ENCODE peak calls at places on chromosomes 12 and 14, in five cellular contexts. C is H1, H is tibial artery, Z is SK-N-SH, K is heart left ventricle. O is an unnamed sample.

GRCh38 chr14:50846171-50846880 is 15.4 kb upstream of the NIN start:
- DNase-seq in C (no peak), H (no peak), Z (no peak), K (no peak), O (peak)

GRCh38 chr12:131808744-131809371 is 19.3 kb upstream of the MMP17 start:
- DNase-seq in C (no peak), H (no peak), Z (no peak), K (peak), O (no peak)

GRCh38 chr14:54652890-54653201 is 85.9 kb downstream of the SAMD4A start:
- DNase-seq in C (no peak), H (no peak), Z (no peak), K (no peak), O (no peak)

GRCh38 chr12:46267618-46268348 is 1.1 kb downstream of the SLC38A1 start:
- DNase-seq in C (peak), H (no peak), Z (peak), K (peak), O (peak)

GRCh38 chr12:83954939-83955601 is 957.5 kb downstream of the SLC6A15 start:
- DNase-seq in C (no peak), H (no peak), Z (no peak), K (no peak), O (no peak)

GRCh38 chr14:22084393-22085281 is 411.0 kb upstream of the OR4E1 start:
- DNase-seq in C (no peak), H (no peak), Z (peak), K (no peak), O (peak)

GRCh38 chr14:75060420-75060819 is 3.4 kb downstream of the ACYP1 start:
- DNase-seq in C (no peak), H (no peak), Z (no peak), K (no peak), O (no peak)

GRCh38 chr14:96177766-96178377 is 26.8 kb upstream of the BDKRB2 start:
- DNase-seq in C (no peak), H (no peak), Z (no peak), K (no peak), O (no peak)

GRCh38 chr12:104480826-104481457 is 24.2 kb downstream of the CHST11 start:
- DNase-seq in C (no peak), H (peak), Z (no peak), K (peak), O (peak)

GRCh38 chr14:83255727-83256090 is 1722.1 kb upstream of the SEL1L start:
- DNase-seq in C (no peak), H (no peak), Z (no peak), K (no peak), O (no peak)

GRCh38 chr14:92465353-92466067 is 48.1 kb upstream of the RIN3 start:
- DNase-seq in C (no peak), H (no peak), Z (no peak), K (no peak), O (no peak)

GRCh38 chr12:32431025-32431424 is 31.7 kb downstream of the FGD4 start:
- DNase-seq in C (no peak), H (no peak), Z (no peak), K (no peak), O (no peak)

GRCh38 chr14:63275611-63276010 is 43.1 kb downstream of the GPHB5 start:
- DNase-seq in C (no peak), H (no peak), Z (no peak), K (no peak), O (no peak)

GRCh38 chr14:69312608-69313007 is 52.6 kb downstream of the GALNT16 start:
- DNase-seq in C (no peak), H (peak), Z (no peak), K (no peak), O (no peak)

GRCh38 chr12:21502164-21502496 is 541 bp downstream of the GOLT1B start:
- DNase-seq in C (no peak), H (no peak), Z (no peak), K (no peak), O (peak)

GRCh38 chr12:89707623-89707991 is 1.0 kb downstream of the ATP2B1 start:
- DNase-seq in C (peak), H (peak), Z (peak), K (no peak), O (no peak)

GRCh38 chr12:116559330-116560080 is at the start of gene MAP1LC3B2:
- DNase-seq in C (peak), H (no peak), Z (no peak), K (peak), O (peak)

GRCh38 chr12:111597731-111598636 is 1.1 kb downstream of the ATXN2 start:
- DNase-seq in C (peak), H (peak), Z (peak), K (peak), O (peak)

GRCh38 chr12:48927261-48927660 is 2.0 kb upstream of the FKBP11 start:
- DNase-seq in C (no peak), H (no peak), Z (no peak), K (no peak), O (peak)

GRCh38 chr12:110563702-110564470 is 19.2 kb downstream of the PPTC7 start:
- DNase-seq in C (no peak), H (no peak), Z (no peak), K (no peak), O (peak)

GRCh38 chr12:92784795-92785562 is 82.2 kb downstream of the PLEKHG7 start:
- DNase-seq in C (no peak), H (no peak), Z (peak), K (no peak), O (peak)

GRCh38 chr12:10901427-10901826 is 7.9 kb downstream of the TAS2R13 start:
- DNase-seq in C (no peak), H (no peak), Z (no peak), K (no peak), O (no peak)

GRCh38 chr12:124705545-124706138 is 138.2 kb upstream of the NCOR2 start:
- DNase-seq in C (no peak), H (no peak), Z (no peak), K (no peak), O (no peak)

GRCh38 chr12:123614531-123614930 is 12.6 kb downstream of the DDX55 start:
- DNase-seq in C (no peak), H (no peak), Z (no peak), K (no peak), O (no peak)

GRCh38 chr14:65565948-65566347 is 153.4 kb downstream of the FUT8 start:
- DNase-seq in C (no peak), H (no peak), Z (no peak), K (no peak), O (no peak)

GRCh38 chr14:102603293-102603907 is 11.0 kb downstream of the RCOR1 start:
- DNase-seq in C (no peak), H (no peak), Z (no peak), K (no peak), O (no peak)

GRCh38 chr12:104571328-104571727 is 114.6 kb downstream of the CHST11 start:
- DNase-seq in C (no peak), H (no peak), Z (no peak), K (no peak), O (no peak)

GRCh38 chr14:50647282-50647681 is 20.8 kb downstream of the SAV1 start:
- DNase-seq in C (no peak), H (no peak), Z (no peak), K (no peak), O (no peak)

GRCh38 chr12:45290218-45290609 is 74.3 kb downstream of the ANO6 start:
- DNase-seq in C (no peak), H (no peak), Z (no peak), K (no peak), O (peak)

GRCh38 chr14:89352976-89353817 is 63.8 kb downstream of the FOXN3 start:
- DNase-seq in C (no peak), H (no peak), Z (peak), K (no peak), O (no peak)

GRCh38 chr14:29798078-29798477 is 129.6 kb downstream of the PRKD1 start:
- DNase-seq in C (no peak), H (no peak), Z (no peak), K (no peak), O (no peak)
- TF ChIP-seq CTCF in C (no peak), H (no peak), Z (no peak), K (no peak), O (no peak)

GRCh38 chr14:52948836-52949235 is 2.0 kb downstream of the FERMT2 start:
- DNase-seq in C (no peak), H (no peak), Z (no peak), K (no peak), O (no peak)
- H3K4me3 ChIP-seq in C (peak), H (peak), Z (peak), K (peak), O (peak)

GRCh38 chr12:113757223-113758002 is 208.7 kb downstream of the RBM19 start:
- DNase-seq in C (no peak), H (no peak), Z (no peak), K (no peak), O (no peak)
- TF ChIP-seq CTCF in C (no peak), H (no peak), Z (no peak), K (no peak), O (no peak)

GRCh38 chr12:6120796-6121473 is 3.5 kb downstream of the VWF start:
- DNase-seq in C (no peak), H (no peak), Z (no peak), K (no peak), O (no peak)

GRCh38 chr12:6115389-6115788 is 9.1 kb downstream of the VWF start:
- DNase-seq in C (no peak), H (peak), Z (no peak), K (no peak), O (peak)

GRCh38 chr12:6122211-6122610 is 2.3 kb downstream of the VWF start:
- DNase-seq in C (no peak), H (peak), Z (no peak), K (no peak), O (no peak)

GRCh38 chr12:6116481-6117021 is 7.9 kb downstream of the VWF start:
- DNase-seq in C (no peak), H (peak), Z (no peak), K (no peak), O (peak)

GRCh38 chr12:6118891-6119568 is 5.4 kb downstream of the VWF start:
- DNase-seq in C (no peak), H (peak), Z (no peak), K (no peak), O (no peak)
- H3K4me3 ChIP-seq in C (no peak), H (no peak), Z (no peak), K (peak), O (no peak)

GRCh38 chr12:2212971-2213869 is 160.4 kb downstream of the CACNA1C start:
- DNase-seq in C (no peak), H (no peak), Z (peak), K (no peak), O (peak)

GRCh38 chr12:2212537-2212936 is 159.8 kb downstream of the CACNA1C start:
- DNase-seq in C (no peak), H (no peak), Z (no peak), K (no peak), O (no peak)

GRCh38 chr12:2214411-2214810 is 161.6 kb downstream of the CACNA1C start:
- DNase-seq in C (no peak), H (no peak), Z (no peak), K (no peak), O (no peak)

GRCh38 chr12:2211119-2211518 is 158.3 kb downstream of the CACNA1C start:
- DNase-seq in C (no peak), H (no peak), Z (no peak), K (no peak), O (no peak)

GRCh38 chr12:2215709-2216560 is 163.1 kb downstream of the CACNA1C start:
- DNase-seq in C (no peak), H (no peak), Z (no peak), K (no peak), O (peak)
- TF ChIP-seq CTCF in C (no peak), H (no peak), Z (no peak), K (no peak), O (no peak)

GRCh38 chr12:52909796-52910195 is 4.9 kb upstream of the KRT8 start:
- DNase-seq in C (no peak), H (no peak), Z (no peak), K (no peak), O (no peak)

GRCh38 chr12:52906049-52906645 is 1.3 kb upstream of the KRT8 start:
- DNase-seq in C (no peak), H (no peak), Z (no peak), K (no peak), O (no peak)

GRCh38 chr12:52910248-52910883 is 5.5 kb upstream of the KRT8 start:
- DNase-seq in C (no peak), H (no peak), Z (no peak), K (no peak), O (no peak)

GRCh38 chr12:52909256-52909655 is 4.4 kb upstream of the KRT8 start:
- DNase-seq in C (no peak), H (no peak), Z (no peak), K (no peak), O (no peak)

DNA sequence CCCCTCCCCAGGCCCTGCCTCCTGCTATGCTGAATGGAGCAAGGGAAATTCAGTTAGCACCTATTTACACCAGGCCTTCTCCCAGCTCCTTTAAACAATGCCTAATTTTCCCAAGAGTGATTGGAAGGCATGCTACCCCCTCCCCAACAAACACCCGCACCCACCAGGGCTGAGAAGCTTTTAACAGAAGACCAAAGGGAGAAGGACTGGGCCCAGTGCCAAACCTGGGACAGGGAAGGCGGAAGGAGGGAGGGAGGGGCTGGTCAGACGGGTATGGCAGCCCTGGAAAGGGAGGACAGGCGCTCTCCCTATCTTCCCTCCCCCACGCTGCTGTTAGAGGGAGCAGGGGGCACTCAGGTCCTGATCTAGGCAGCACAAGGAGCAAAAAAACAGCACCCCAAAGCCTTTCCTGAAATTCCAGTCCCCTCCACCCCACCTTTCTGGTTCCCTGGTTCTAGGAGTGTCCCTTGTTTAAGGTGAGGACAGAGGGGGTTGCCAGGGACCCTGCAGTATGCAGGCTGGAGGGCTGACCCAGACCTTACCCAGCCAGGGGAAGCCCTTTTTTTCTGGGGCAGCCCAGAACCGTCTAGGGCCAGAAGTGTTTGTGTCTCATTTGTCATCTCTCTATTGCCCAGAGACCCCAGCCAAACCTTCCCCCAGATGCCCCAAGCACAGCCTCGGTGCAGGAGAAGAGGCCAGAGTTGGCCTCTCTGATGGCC is 2.4 kb upstream of the KRT8 start:
- DNase-seq in C (no peak), H (no peak), Z (peak), K (no peak), O (peak)
- H3K4me3 ChIP-seq in C (no peak), H (no peak), Z (no peak), K (no peak), O (no peak)

GRCh38 chr12:100422646-100423045 is 51.0 kb upstream of the NR1H4 start:
- DNase-seq in C (no peak), H (no peak), Z (no peak), K (no peak), O (no peak)

GRCh38 chr12:100427078-100427477 is 46.6 kb upstream of the NR1H4 start:
- DNase-seq in C (no peak), H (no peak), Z (no peak), K (no peak), O (peak)
- TF ChIP-seq CTCF in C (no peak), H (no peak), Z (no peak), K (no peak), O (no peak)

GRCh38 chr12:5971194-5971850 is 26.3 kb upstream of the ANO2 start:
- DNase-seq in C (no peak), H (no peak), Z (no peak), K (no peak), O (no peak)

GRCh38 chr12:5967645-5968415 is 22.8 kb upstream of the ANO2 start:
- DNase-seq in C (no peak), H (no peak), Z (no peak), K (no peak), O (no peak)

GRCh38 chr12:5969974-5970690 is 25.1 kb upstream of the ANO2 start:
- DNase-seq in C (no peak), H (no peak), Z (no peak), K (no peak), O (no peak)

GRCh38 chr12:5966486-5967095 is 21.5 kb upstream of the ANO2 start:
- DNase-seq in C (no peak), H (no peak), Z (no peak), K (no peak), O (no peak)

DNA sequence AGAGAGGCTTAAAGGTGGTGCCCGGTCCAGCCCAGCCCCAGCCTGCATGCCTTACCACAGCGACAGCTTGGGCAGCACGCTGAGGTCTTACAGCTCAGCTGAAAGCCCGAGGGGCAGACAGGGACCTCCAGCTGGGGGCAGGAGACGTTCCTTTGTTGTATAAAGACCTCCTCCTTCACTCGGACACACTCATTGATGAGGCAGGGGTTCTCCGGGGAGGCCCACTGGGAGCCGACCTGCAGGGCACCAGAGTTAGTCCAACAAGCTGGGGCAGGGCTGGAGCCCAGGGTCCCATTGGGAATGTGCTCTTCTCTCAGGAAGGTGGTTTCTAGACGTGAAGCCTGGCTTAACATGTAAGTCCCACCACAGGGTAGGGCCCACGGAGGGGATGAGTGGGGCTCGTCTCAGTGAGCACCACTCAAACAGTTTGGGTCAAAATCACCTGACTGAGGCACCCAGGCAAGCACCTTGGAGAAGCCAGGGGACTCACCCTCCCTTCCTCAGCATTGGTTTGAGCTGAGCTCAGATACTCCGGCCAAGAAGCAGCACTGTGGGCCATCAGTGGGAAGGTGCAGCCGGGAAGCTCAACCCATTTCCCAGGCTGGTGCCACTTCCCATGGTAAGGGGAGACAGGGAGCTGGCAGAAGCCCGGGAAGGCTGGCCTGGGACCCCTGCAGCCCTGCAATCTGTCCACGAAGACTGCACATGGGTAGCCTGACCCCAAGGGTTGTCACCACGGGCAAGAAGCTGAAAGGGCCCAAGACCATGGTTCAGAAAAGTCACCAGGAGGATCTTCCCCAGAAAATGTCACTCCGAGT is 24.3 kb upstream of the ANO2 start:
- DNase-seq in C (no peak), H (no peak), Z (no peak), K (no peak), O (no peak)
- H3K4me3 ChIP-seq in C (no peak), H (no peak), Z (no peak), K (no peak), O (no peak)

GRCh38 chr12:6691473-6691872 is 2.3 kb upstream of the ZNF384 start:
- DNase-seq in C (no peak), H (no peak), Z (no peak), K (no peak), O (peak)

GRCh38 chr12:6684609-6685008 is 4.6 kb downstream of the ZNF384 start:
- DNase-seq in C (peak), H (no peak), Z (peak), K (no peak), O (no peak)

GRCh38 chr12:6689000-6689882 is at the start of gene ZNF384:
- DNase-seq in C (peak), H (peak), Z (peak), K (peak), O (peak)

GRCh38 chr12:6688543-6688999 is 604 bp downstream of the ZNF384 start:
- DNase-seq in C (no peak), H (no peak), Z (peak), K (no peak), O (no peak)

DNA sequence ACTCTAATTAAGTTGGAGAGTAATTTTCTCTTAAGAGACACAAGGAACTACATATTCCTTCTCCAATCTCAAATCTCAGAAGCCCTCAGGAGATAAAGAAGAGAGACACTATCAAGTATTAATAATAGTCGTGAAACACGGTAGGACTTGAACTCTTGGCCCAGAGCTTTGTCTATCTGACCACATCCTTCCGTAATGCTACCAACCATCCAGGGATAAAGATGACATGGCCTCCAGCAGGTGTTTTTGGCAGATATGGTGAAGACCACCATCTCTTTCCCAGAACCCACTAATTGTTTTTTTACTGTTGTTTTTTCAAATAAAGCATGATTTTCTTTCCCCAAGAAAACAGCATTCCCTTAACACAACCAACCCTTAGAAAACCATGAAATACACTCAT is 3.4 kb downstream of the ZNF384 start:
- DNase-seq in C (no peak), H (no peak), Z (no peak), K (no peak), O (no peak)
- TF ChIP-seq CTCF in C (no peak), H (no peak), Z (no peak), K (no peak), O (no peak)